ENCODE peak calls at places on chromosomes 11 and 22, in four cellular contexts. U is PC-9, H is spleen, W is transverse colon. V is an unnamed sample.

GRCh38 chr11:96095884-96096301 is 172.0 kb upstream of the MTMR2 start:
- DNase-seq in U (peak; percentile 99), H (no peak), W (peak; percentile 52), V (no peak)

GRCh38 chr11:72544589-72544988 is 110.3 kb upstream of the CLPB start:
- DNase-seq in U (no peak), H (no peak), W (no peak), V (no peak)

GRCh38 chr11:125351045-125351867 is 144.8 kb downstream of the FEZ1 start:
- DNase-seq in U (no peak), H (peak; percentile 73), W (no peak), V (no peak)

GRCh38 chr11:131748146-131749050 is 378.0 kb downstream of the NTM start:
- DNase-seq in U (no peak), H (no peak), W (peak; percentile 42), V (no peak)

GRCh38 chr11:6320411-6321207 is at the start of gene CAVIN3:
- DNase-seq in U (no peak), H (peak; percentile 80), W (peak; percentile 59), V (no peak)

GRCh38 chr22:49373801-49374226 is 453.9 kb downstream of the BRD1 start:
- DNase-seq in U (no peak), H (peak; percentile 51), W (no peak), V (no peak)

GRCh38 chr22:27594474-27595134 is 207.0 kb downstream of the MN1 start:
- DNase-seq in U (no peak), H (peak; percentile 19), W (no peak), V (no peak)

GRCh38 chr11:17008099-17008498 is 6.1 kb downstream of the PLEKHA7 start:
- DNase-seq in U (peak; percentile 28), H (no peak), W (no peak), V (no peak)

GRCh38 chr11:44188643-44189042 is 93.2 kb downstream of the EXT2 start:
- DNase-seq in U (no peak), H (no peak), W (no peak), V (no peak)

GRCh38 chr11:117535870-117536411 is 208.3 kb downstream of the CEP164 start:
- DNase-seq in U (no peak), H (no peak), W (no peak), V (no peak)

GRCh38 chr11:7592706-7593105 is 78.9 kb downstream of the PPFIBP2 start:
- DNase-seq in U (peak; percentile 44), H (no peak), W (no peak), V (no peak)

GRCh38 chr11:96827164-96827563 is 437.4 kb downstream of the JRKL start:
- DNase-seq in U (no peak), H (no peak), W (no peak), V (no peak)

GRCh38 chr11:43574949-43575915 is 105.3 kb upstream of the HSD17B12 start:
- DNase-seq in U (no peak), H (no peak), W (no peak), V (no peak)

GRCh38 chr11:70207531-70208131 is 4.5 kb downstream of the FADD start:
- DNase-seq in U (no peak), H (peak; percentile 63), W (no peak), V (no peak)

GRCh38 chr11:57134284-57134683 is 47.5 kb upstream of the LRRC55 start:
- DNase-seq in U (peak; percentile 56), H (no peak), W (no peak), V (no peak)
- H3K4me1 ChIP-seq in U (peaks cover 3% of the 10 kb centered on the region), H (no peaks in the 10 kb centered on the region), W (no peaks in the 10 kb centered on the region), V (no peaks in the 10 kb centered on the region)

DNA sequence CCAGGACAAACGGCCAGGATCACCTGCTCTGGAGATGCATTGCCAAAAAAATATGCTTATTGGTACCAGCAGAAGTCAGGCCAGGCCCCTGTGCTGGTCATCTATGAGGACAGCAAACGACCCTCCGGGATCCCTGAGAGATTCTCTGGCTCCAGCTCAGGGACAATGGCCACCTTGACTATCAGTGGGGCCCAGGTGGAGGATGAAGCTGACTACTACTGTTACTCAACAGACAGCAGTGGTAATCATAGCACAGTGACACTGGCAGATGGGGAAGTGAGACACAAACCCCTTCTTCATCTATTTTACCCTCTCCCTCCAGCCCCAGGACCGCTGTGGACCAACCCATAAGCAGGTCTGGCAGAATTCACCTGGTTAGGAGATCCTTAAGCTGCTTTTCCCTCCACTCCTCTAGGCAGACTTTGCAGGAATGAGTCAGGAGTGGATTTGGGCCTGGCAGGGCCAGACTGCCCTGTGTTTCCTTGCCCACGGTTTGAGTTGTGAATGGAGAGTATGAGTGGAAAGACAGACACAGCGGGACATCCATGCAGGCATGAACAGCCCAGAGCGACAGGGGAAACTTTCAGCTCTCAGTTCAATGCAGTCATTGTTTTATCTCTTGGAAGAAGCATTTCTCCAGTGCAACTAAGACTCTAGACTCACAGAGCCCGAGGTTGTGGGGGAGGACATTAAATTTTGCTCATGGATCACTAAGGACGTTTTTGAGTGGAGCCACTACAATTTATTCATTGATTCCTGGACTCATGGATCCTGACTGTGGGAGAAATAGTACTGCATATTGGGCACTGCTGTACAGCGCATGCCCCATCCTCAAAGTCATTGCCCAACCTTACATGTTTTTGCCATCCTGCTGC is 75.3 kb upstream of the IGLL5 start:
- DNase-seq in U (no peak), H (peak; percentile 41), W (no peak), V (no peak)
- H3K4me1 ChIP-seq in U (no peaks in the 10 kb centered on the region), H (peaks cover 22% of the 10 kb centered on the region), W (no peaks in the 10 kb centered on the region), V (peaks cover 41% of the 10 kb centered on the region)

DNA sequence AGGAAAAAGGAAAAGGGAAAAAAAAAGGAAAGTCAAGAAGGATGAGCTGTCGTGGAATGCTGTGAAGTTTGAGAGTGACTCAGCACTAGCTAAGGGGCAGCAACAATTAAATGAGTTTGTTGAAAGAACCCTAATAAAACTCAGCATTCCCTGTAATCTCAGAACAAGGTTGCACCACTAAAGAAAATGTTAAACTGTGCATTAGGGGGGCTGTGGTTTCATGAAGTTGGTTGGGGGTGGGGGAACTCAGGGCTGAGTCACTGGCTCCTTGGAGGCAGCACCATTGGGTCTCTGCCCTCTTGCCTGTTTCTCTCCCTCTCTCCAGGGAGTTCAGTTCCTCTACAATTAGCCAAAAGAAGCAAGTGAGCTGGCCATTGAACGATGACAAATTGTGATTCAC is 64.4 kb upstream of the BLID start:
- DNase-seq in U (peak; percentile 89), H (no peak), W (no peak), V (no peak)
- H3K4me1 ChIP-seq in U (peaks cover 59% of the 10 kb centered on the region), H (no peaks in the 10 kb centered on the region), W (no peaks in the 10 kb centered on the region), V (no peaks in the 10 kb centered on the region)

DNA sequence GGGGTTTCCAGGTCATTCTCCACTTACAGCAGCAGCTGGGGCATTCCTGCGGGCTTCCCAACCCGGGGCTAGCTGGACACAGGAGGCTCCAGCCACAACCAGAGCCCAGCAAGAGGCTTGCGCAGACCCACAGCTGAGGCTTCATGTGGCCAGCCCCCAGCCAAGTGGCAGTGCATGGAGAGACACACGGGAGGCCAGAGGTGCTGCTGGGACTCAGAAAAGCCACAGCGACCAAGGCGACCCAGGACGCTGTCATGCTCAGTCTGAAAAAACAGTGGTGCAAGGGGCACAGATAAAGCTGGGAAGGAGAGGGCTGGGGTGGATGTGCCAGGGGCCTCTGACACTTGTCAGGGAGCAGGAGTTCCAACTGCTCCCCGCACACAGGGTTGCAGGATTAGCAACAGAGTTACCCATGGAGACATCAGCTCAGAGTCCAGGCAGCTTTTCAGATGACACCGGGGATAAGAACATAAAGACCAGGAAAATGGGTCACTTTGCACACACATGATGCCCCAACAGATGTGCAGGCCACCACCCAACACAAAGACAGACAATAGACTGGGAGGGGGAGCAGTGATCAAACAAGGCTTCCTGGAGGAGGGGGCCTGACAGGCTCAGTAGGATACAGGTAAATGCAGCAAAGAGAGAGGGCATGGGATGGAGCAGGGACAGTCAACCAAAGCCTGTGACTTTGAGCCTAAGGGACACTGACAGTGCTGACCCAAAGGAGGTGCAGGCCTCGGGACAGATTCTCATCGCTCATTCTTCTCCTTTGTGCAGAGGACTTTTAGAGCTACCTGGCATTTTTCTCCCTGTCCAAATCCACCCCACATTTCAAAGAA is 6.9 kb upstream of the NEAT1 start:
- DNase-seq in U (no peak), H (peak; percentile 79), W (peak; percentile 8), V (no peak)
- H3K4me1 ChIP-seq in U (peaks cover 46% of the 10 kb centered on the region), H (peaks cover 54% of the 10 kb centered on the region), W (peaks cover 50% of the 10 kb centered on the region), V (peaks cover 51% of the 10 kb centered on the region)

GRCh38 chr11:65853249-65853979 is 4.6 kb downstream of the CFL1 start:
- DNase-seq in U (no peak), H (no peak), W (peak; percentile 18), V (no peak)
- H3K4me1 ChIP-seq in U (peaks cover 8% of the 10 kb centered on the region), H (peaks cover 44% of the 10 kb centered on the region), W (peaks cover 48% of the 10 kb centered on the region), V (peaks cover 40% of the 10 kb centered on the region)

GRCh38 chr11:75324189-75324588 is 27.3 kb downstream of the ARRB1 start:
- DNase-seq in U (no peak), H (no peak), W (no peak), V (no peak)
- H3K4me1 ChIP-seq in U (peaks cover 12% of the 10 kb centered on the region), H (peaks cover 60% of the 10 kb centered on the region), W (peaks cover 82% of the 10 kb centered on the region), V (peaks cover 33% of the 10 kb centered on the region)

GRCh38 chr22:41480397-41480735 is 11.4 kb downstream of the ACO2 start:
- DNase-seq in U (no peak), H (no peak), W (no peak), V (no peak)

GRCh38 chr22:41481925-41482318 is 13.0 kb downstream of the ACO2 start:
- DNase-seq in U (no peak), H (no peak), W (no peak), V (no peak)

GRCh38 chr22:41481131-41481830 is 12.4 kb downstream of the ACO2 start:
- DNase-seq in U (no peak), H (no peak), W (no peak), V (no peak)

GRCh38 chr22:41479671-41480396 is 10.9 kb downstream of the ACO2 start:
- DNase-seq in U (no peak), H (no peak), W (no peak), V (no peak)

GRCh38 chr22:41482319-41482935 is 13.5 kb downstream of the ACO2 start:
- DNase-seq in U (no peak), H (no peak), W (no peak), V (no peak)
- H3K4me1 ChIP-seq in U (no peaks in the 10 kb centered on the region), H (peaks cover 88% of the 10 kb centered on the region), W (peaks cover 47% of the 10 kb centered on the region), V (no peaks in the 10 kb centered on the region)

DNA sequence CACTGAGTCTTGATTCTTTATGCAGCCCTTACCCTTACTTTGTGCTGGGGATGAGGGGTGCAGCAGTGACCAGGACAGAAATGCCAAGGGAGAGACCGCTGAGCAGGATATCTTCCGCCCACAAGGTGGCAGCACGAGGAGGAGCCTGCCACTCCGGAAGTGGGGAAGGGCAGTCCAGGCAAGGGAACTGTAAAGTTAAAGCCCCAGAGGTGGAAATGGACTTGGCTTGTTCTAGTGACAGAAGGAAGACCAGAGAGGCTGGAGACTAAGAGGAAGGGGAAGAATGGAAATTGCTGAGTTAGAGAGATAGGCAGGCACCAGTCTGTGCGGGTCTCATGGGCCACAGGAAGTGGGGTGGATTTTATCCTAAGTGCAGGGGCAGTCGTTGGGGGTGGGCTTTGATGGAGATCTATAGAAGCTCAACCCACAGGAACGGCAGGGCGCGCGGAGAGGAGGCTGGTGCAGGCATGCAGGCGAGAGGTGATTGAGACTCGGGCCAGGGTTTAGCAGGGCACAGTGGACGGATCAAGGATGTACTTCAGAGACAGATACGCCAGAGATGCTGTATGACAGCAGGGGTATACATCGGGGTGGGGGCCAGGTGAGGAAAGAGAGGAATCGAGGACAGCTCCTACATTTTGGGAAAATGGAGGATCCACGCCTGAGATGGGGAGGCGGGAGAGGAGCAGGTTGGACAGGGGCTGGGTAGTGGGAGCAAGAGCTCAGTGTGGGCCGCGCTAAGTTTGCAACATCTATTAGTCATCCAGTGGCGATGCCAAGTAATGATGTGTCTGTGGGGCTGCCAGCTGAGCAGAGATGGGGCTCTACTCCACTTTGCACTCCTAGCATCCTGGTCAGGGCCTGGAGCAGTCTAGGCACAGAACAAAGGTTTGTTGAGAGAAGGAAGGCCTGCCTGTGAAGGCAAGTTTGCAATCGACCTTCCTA is 3.3 kb upstream of the GRK2 start:
- DNase-seq in U (peak; percentile 64), H (peak; percentile 93), W (peak; percentile 90), V (peak; percentile 82)
- H3K4me1 ChIP-seq in U (peaks cover 30% of the 10 kb centered on the region), H (peaks cover 46% of the 10 kb centered on the region), W (peaks cover 38% of the 10 kb centered on the region), V (peaks cover 34% of the 10 kb centered on the region)

GRCh38 chr22:38177926-38178604 is 3.6 kb downstream of the PLA2G6 start:
- DNase-seq in U (peak; percentile 97), H (no peak), W (peak; percentile 51), V (no peak)
- H3K4me1 ChIP-seq in U (peaks cover 71% of the 10 kb centered on the region), H (peaks cover 70% of the 10 kb centered on the region), W (peaks cover 27% of the 10 kb centered on the region), V (peaks cover 48% of the 10 kb centered on the region)

V was measured in CD8-positive, alpha-beta memory T cell.